ENCODE peak calls at places on chromosomes 13 and 19, in five cellular contexts. J, Q, W, S and K are unnamed samples.
A peak's percentile ranks its signal among the peaks of the same experiment; 100 is the strongest.

GRCh38 chr19:50359432-50359818 is 6.0 kb downstream of the NAPSA start:
- DNase-seq in J (no peak), Q (no peak), W (no peak), S (no peak), K (no peak)

GRCh38 chr19:16025108-16026101 is 50.9 kb upstream of the TPM4 start:
- DNase-seq in J (peak; percentile 70), Q (no peak), W (no peak), S (peak; percentile 28), K (no peak)

GRCh38 chr13:30371649-30372265 is 50.5 kb upstream of the UBE2L5 start:
- DNase-seq in J (peak; percentile 10), Q (no peak), W (peak; percentile 70), S (peak; percentile 99), K (peak; percentile 59)

GRCh38 chr19:50148528-50148927 is 14.6 kb downstream of the IZUMO2 start:
- DNase-seq in J (no peak), Q (no peak), W (no peak), S (no peak), K (no peak)

GRCh38 chr13:40547545-40548322 is 118.7 kb downstream of the FOXO1 start:
- DNase-seq in J (no peak), Q (no peak), W (no peak), S (no peak), K (no peak)

GRCh38 chr19:55340784-55341147 is 1.1 kb downstream of the KMT5C start:
- DNase-seq in J (no peak), Q (no peak), W (no peak), S (no peak), K (no peak)

GRCh38 chr13:112510002-112510780 is 77.8 kb downstream of the TUBGCP3 start:
- DNase-seq in J (peak; percentile 29), Q (no peak), W (no peak), S (peak; percentile 43), K (no peak)

GRCh38 chr19:45492137-45492626 is 4.7 kb downstream of the RTN2 start:
- DNase-seq in J (no peak), Q (no peak), W (no peak), S (no peak), K (no peak)

GRCh38 chr13:112345826-112346172 is 30.4 kb upstream of the SPACA7 start:
- DNase-seq in J (no peak), Q (no peak), W (peak; percentile 70), S (no peak), K (no peak)

GRCh38 chr13:31045621-31046081 is 113.2 kb downstream of the TEX26 start:
- DNase-seq in J (peak; percentile 90), Q (peak; percentile 54), W (peak; percentile 90), S (peak; percentile 70), K (peak; percentile 81)

GRCh38 chr19:35299523-35300339 is 7.8 kb downstream of the MAG start:
- DNase-seq in J (peak; percentile 69), Q (no peak), W (no peak), S (no peak), K (no peak)

GRCh38 chr19:38023661-38024574 is 116.9 kb downstream of the SIPA1L3 start:
- DNase-seq in J (no peak), Q (no peak), W (no peak), S (no peak), K (no peak)

GRCh38 chr13:41224113-41225110 is 30.0 kb upstream of the KBTBD7 start:
- DNase-seq in J (peak; percentile 11), Q (no peak), W (no peak), S (no peak), K (no peak)

GRCh38 chr13:20514866-20515265 is 10.8 kb downstream of the CRYL1 start:
- DNase-seq in J (no peak), Q (no peak), W (no peak), S (no peak), K (no peak)

GRCh38 chr19:8505680-8506401 is 3.4 kb upstream of the PRAM1 start:
- DNase-seq in J (peak; percentile 68), Q (peak; percentile 92), W (peak; percentile 92), S (peak; percentile 73), K (peak; percentile 63)

GRCh38 chr19:6047741-6048231 is 62.5 kb downstream of the RFX2 start:
- DNase-seq in J (peak; percentile 40), Q (no peak), W (peak; percentile 84), S (peak; percentile 32), K (no peak)

GRCh38 chr13:41383400-41383799 is 72.3 kb downstream of the NAA16 start:
- DNase-seq in J (no peak), Q (no peak), W (no peak), S (no peak), K (no peak)

GRCh38 chr13:27919934-27920676 is at the start of gene PDX1:
- DNase-seq in J (no peak), Q (no peak), W (peak; percentile 77), S (no peak), K (no peak)

GRCh38 chr13:41098761-41099160 is 33.8 kb downstream of the KBTBD6 start:
- DNase-seq in J (no peak), Q (no peak), W (no peak), S (no peak), K (no peak)

GRCh38 chr19:35983177-35983576 is 11.8 kb upstream of the SDHAF1 start:
- DNase-seq in J (no peak), Q (no peak), W (no peak), S (no peak), K (no peak)

GRCh38 chr13:100434010-100434763 is 154.4 kb downstream of the GGACT start:
- DNase-seq in J (peak; percentile 16), Q (no peak), W (no peak), S (no peak), K (no peak)

GRCh38 chr19:28130066-28130511 is 1082.9 kb downstream of the UQCRFS1 start:
- DNase-seq in J (no peak), Q (no peak), W (peak; percentile 53), S (no peak), K (no peak)

GRCh38 chr19:40862785-40863184 is 12.5 kb upstream of the CYP2A6 start:
- DNase-seq in J (no peak), Q (no peak), W (no peak), S (peak; percentile 23), K (no peak)

GRCh38 chr13:24698686-24699085 is 18.5 kb downstream of the ATP12A start:
- DNase-seq in J (no peak), Q (peak; percentile 14), W (no peak), S (no peak), K (no peak)

GRCh38 chr19:339262-339887 is 5.2 kb downstream of the MIER2 start:
- DNase-seq in J (no peak), Q (no peak), W (no peak), S (no peak), K (peak; percentile 39)

GRCh38 chr13:68261105-68261504 is 1031.0 kb upstream of the PCDH9 start:
- DNase-seq in J (no peak), Q (no peak), W (no peak), S (no peak), K (no peak)

GRCh38 chr13:97712770-97713169 is 240.7 kb upstream of the IPO5 start:
- DNase-seq in J (no peak), Q (no peak), W (no peak), S (no peak), K (no peak)

GRCh38 chr19:15323496-15324235 is 8.7 kb downstream of the BRD4 start:
- DNase-seq in J (peak; percentile 45), Q (peak; percentile 76), W (peak; percentile 93), S (peak; percentile 40), K (peak; percentile 58)

GRCh38 chr19:19386373-19386869 is 19.1 kb upstream of the GATAD2A start:
- DNase-seq in J (no peak), Q (no peak), W (no peak), S (no peak), K (no peak)

DNA sequence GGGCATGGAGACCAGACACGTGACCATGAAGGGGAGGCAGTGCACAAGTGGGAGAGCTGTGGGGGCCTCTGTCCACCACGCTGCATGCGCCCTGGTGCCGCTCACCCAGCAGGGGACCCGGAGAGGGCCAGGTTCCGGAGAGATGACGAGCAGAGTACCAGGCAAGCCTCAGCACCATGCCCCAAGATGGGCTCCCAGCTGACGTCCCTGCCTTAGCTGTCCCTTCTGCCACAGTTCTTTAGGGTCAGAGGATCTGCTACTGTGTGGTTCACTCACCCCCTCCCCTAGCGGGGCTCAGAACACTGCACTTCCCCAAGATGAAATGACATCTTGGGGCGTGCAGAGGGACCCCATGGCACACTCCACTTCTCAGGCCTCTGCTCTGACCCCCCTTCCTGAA is 9.6 kb upstream of the PRKD2 start:
- DNase-seq in J (no peak), Q (no peak), W (no peak), S (no peak), K (no peak)
- TF ChIP-seq CTCF in J (no peak), Q (no peak), W (no peak), S (no peak), K (no peak)

GRCh38 chr13:107211073-107211472 is 643.1 kb upstream of the ARGLU1 start:
- DNase-seq in J (peak; percentile 55), Q (peak; percentile 65), W (peak; percentile 91), S (peak; percentile 64), K (no peak)
- TF ChIP-seq CTCF in J (peak; percentile 89), Q (peak; percentile 73), W (no peak), S (peak; percentile 92), K (peak; percentile 74)

DNA sequence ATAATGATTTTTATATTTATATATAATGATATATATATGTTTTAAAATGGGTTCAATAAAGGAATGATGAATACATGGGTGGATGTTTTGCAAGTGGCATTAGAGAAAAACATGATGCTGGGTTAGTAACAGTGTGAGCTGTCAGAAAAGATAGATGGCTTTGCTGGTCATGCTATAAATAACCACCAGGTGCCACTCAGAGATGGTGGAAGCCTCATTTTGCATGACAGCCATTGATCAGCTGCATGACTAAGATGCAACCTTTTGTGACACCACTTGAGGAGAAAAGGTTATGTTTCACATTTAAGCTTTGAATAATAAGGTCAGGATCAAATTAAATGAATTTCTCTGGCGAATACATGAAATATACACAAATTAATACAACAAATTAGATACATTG is 737.7 kb downstream of the PCDH9 start:
- DNase-seq in J (no peak), Q (no peak), W (no peak), S (no peak), K (no peak)
- TF ChIP-seq CTCF in J (no peak), Q (peak; percentile 27), W (no peak), S (no peak), K (no peak)

DNA sequence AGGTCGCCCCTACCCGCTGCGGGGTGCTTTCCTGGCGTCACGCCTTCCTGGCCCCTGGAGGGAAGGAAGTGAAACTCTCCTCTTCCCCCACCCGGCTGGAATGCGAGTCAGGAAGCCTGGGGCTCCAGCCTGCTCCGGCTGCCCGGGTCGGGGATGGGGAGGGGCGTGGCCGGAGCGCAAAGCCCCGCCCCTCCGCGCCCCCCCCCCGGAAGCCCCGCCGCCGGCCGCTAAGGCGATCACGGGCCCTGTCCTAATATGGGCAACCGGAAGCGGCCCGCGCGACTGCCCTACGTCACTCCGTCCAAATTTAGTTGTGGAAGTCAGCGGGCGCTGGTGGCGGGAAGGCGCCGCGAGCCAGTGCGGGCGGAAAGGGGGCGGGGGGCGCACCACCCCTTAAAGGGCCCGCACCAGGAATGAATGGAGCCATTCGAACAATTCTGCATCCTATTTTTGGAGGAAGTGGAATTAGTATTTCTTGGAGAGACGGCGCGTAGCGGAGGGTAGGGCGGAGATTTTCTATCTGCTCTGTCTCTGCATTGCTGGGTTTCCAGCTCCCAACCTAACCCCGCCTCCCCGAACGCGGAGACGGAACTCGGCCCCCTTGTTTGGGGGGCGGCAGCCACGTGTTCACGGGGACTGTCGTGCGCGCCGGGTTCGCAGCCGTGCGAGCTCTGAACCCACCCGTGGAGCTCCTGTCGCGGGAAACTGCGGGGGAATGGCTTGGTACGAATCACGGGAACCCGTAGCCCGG is 1.6 kb downstream of the IER2 start:
- DNase-seq in J (peak; percentile 99), Q (peak; percentile 99), W (peak; percentile 100), S (peak; percentile 97), K (peak; percentile 97)
- TF ChIP-seq CTCF in J (no peak), Q (no peak), W (no peak), S (no peak), K (no peak)